ENCODE peak calls at places on chromosomes 16 and 17, in nine cellular contexts. One of them, this sample, is unnamed.

GRCh38 chr16:58462997-58463891 is 36.7 kb upstream of the NDRG4 start:
- DNase-seq in breast epithelium: no peak
- DNase-seq in upper lobe of right lung: no peak
- DNase-seq in IMR-90: no peak
- DNase-seq in lower lobe of right lung: no peak
- DNase-seq in OCI-LY7: no peak
- DNase-seq in right atrium auricular region: no peak
- DNase-seq in HepG2: no peak
- DNase-seq in AG04450: no peak
- DNase-seq in this sample: no peak

GRCh38 chr16:8660841-8661301 is 13.5 kb upstream of the ABAT start:
- DNase-seq in breast epithelium: no peak
- DNase-seq in upper lobe of right lung: peak; percentile 75
- DNase-seq in IMR-90: peak; percentile 58
- DNase-seq in lower lobe of right lung: peak; percentile 64
- DNase-seq in OCI-LY7: peak; percentile 59
- DNase-seq in right atrium auricular region: peak; percentile 64
- DNase-seq in HepG2: peak; percentile 71
- DNase-seq in AG04450: peak; percentile 24
- DNase-seq in this sample: no peak

GRCh38 chr17:16328997-16329396 is 24.3 kb downstream of the CENPV start:
- DNase-seq in breast epithelium: no peak
- DNase-seq in upper lobe of right lung: no peak
- DNase-seq in IMR-90: no peak
- DNase-seq in lower lobe of right lung: no peak
- DNase-seq in OCI-LY7: no peak
- DNase-seq in right atrium auricular region: no peak
- DNase-seq in HepG2: no peak
- DNase-seq in AG04450: no peak
- DNase-seq in this sample: no peak

GRCh38 chr17:74165811-74166365 is 37.6 kb upstream of the RPL38 start:
- DNase-seq in breast epithelium: no peak
- DNase-seq in upper lobe of right lung: peak; percentile 31
- DNase-seq in IMR-90: no peak
- DNase-seq in lower lobe of right lung: no peak
- DNase-seq in OCI-LY7: no peak
- DNase-seq in right atrium auricular region: no peak
- DNase-seq in HepG2: no peak
- DNase-seq in AG04450: no peak
- DNase-seq in this sample: no peak

GRCh38 chr17:41717408-41718286 is 5.5 kb downstream of the GAST start:
- DNase-seq in breast epithelium: peak; percentile 73
- DNase-seq in upper lobe of right lung: no peak
- DNase-seq in IMR-90: peak; percentile 33
- DNase-seq in lower lobe of right lung: no peak
- DNase-seq in OCI-LY7: no peak
- DNase-seq in right atrium auricular region: no peak
- DNase-seq in HepG2: no peak
- DNase-seq in AG04450: no peak
- DNase-seq in this sample: no peak

GRCh38 chr17:39404542-39405378 is 3.3 kb upstream of the FBXL20 start:
- DNase-seq in breast epithelium: no peak
- DNase-seq in upper lobe of right lung: no peak
- DNase-seq in IMR-90: peak; percentile 91
- DNase-seq in lower lobe of right lung: no peak
- DNase-seq in OCI-LY7: no peak
- DNase-seq in right atrium auricular region: no peak
- DNase-seq in HepG2: no peak
- DNase-seq in AG04450: peak; percentile 53
- DNase-seq in this sample: no peak

GRCh38 chr16:80277182-80277581 is 263.6 kb upstream of the DYNLRB2 start:
- DNase-seq in breast epithelium: no peak
- DNase-seq in upper lobe of right lung: no peak
- DNase-seq in IMR-90: no peak
- DNase-seq in lower lobe of right lung: no peak
- DNase-seq in OCI-LY7: no peak
- DNase-seq in right atrium auricular region: no peak
- DNase-seq in HepG2: no peak
- DNase-seq in AG04450: no peak
- DNase-seq in this sample: no peak

GRCh38 chr17:44210342-44211192 is 8.9 kb downstream of the UBTF start:
- DNase-seq in breast epithelium: peak; percentile 56
- DNase-seq in upper lobe of right lung: peak; percentile 95
- DNase-seq in IMR-90: peak; percentile 85
- DNase-seq in lower lobe of right lung: peak; percentile 93
- DNase-seq in OCI-LY7: peak; percentile 94
- DNase-seq in right atrium auricular region: peak; percentile 92
- DNase-seq in HepG2: no peak
- DNase-seq in AG04450: peak; percentile 71
- DNase-seq in this sample: peak; percentile 61

GRCh38 chr16:1651055-1651454 is 27.0 kb upstream of the JPT2 start:
- DNase-seq in breast epithelium: no peak
- DNase-seq in upper lobe of right lung: no peak
- DNase-seq in IMR-90: no peak
- DNase-seq in lower lobe of right lung: no peak
- DNase-seq in OCI-LY7: no peak
- DNase-seq in right atrium auricular region: no peak
- DNase-seq in HepG2: no peak
- DNase-seq in AG04450: no peak
- DNase-seq in this sample: no peak

GRCh38 chr17:70891301-70891700 is 722.0 kb downstream of the KCNJ2 start:
- DNase-seq in breast epithelium: no peak
- DNase-seq in upper lobe of right lung: no peak
- DNase-seq in IMR-90: no peak
- DNase-seq in lower lobe of right lung: no peak
- DNase-seq in OCI-LY7: no peak
- DNase-seq in right atrium auricular region: no peak
- DNase-seq in HepG2: no peak
- DNase-seq in AG04450: no peak
- DNase-seq in this sample: no peak

GRCh38 chr16:78184554-78185183 is 85.2 kb downstream of the WWOX start:
- DNase-seq in breast epithelium: no peak
- DNase-seq in upper lobe of right lung: no peak
- DNase-seq in IMR-90: peak; percentile 82
- DNase-seq in lower lobe of right lung: no peak
- DNase-seq in OCI-LY7: no peak
- DNase-seq in right atrium auricular region: no peak
- DNase-seq in HepG2: peak; percentile 68
- DNase-seq in AG04450: peak; percentile 67
- DNase-seq in this sample: no peak

GRCh38 chr16:50610331-50611262 is 62.4 kb downstream of the NKD1 start:
- DNase-seq in breast epithelium: no peak
- DNase-seq in upper lobe of right lung: no peak
- DNase-seq in IMR-90: no peak
- DNase-seq in lower lobe of right lung: no peak
- DNase-seq in OCI-LY7: no peak
- DNase-seq in right atrium auricular region: no peak
- DNase-seq in HepG2: no peak
- DNase-seq in AG04450: no peak
- DNase-seq in this sample: no peak

GRCh38 chr17:55735784-55736405 is 13.2 kb upstream of the TMEM100 start:
- DNase-seq in breast epithelium: no peak
- DNase-seq in upper lobe of right lung: no peak
- DNase-seq in IMR-90: peak; percentile 62
- DNase-seq in lower lobe of right lung: no peak
- DNase-seq in OCI-LY7: peak; percentile 65
- DNase-seq in right atrium auricular region: no peak
- DNase-seq in HepG2: peak; percentile 54
- DNase-seq in AG04450: no peak
- DNase-seq in this sample: no peak

GRCh38 chr17:73765824-73766563 is 121.7 kb upstream of the SDK2 start:
- DNase-seq in breast epithelium: no peak
- DNase-seq in upper lobe of right lung: no peak
- DNase-seq in IMR-90: no peak
- DNase-seq in lower lobe of right lung: peak; percentile 25
- DNase-seq in OCI-LY7: no peak
- DNase-seq in right atrium auricular region: no peak
- DNase-seq in HepG2: no peak
- DNase-seq in AG04450: no peak
- DNase-seq in this sample: no peak

DNA sequence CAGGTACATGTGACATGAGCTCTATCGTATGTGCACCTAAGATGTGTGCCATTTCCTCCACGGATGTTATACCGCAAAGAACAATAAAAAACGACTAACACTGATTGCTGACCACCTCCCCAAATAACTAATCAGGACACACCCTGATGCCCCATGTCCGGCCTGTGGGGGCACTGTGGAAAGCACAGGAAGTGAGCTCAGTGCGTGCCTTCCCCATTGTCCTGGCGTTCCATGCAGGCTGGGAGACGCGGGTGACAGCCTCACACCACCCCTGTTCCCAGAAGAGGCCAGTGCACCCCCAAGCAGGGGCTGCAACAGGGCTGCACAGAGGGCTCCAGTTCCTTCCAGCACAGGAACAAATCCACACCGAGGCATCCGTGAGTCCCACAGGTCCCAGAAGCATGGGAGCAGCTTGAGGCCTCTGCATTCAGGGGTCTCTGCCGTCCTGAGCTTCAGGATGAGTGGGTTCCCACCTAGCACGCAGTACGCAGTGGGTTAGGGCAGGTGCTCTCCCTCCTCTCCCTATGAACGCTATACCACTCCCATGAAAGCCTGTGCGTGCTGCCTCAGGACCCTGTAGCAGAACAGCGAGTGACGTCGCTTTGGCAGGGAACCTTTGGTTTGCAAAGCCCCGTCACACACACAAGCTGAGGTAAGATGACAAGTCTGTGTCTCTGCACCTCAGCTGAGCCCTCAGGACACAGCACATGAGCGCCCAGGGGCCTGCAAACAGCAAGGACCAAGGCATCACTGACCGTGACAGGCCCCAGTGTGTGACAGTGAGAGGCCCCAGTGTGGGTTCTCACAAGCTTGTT is 117.7 kb downstream of the ZNF778 start:
- DNase-seq in breast epithelium: no peak
- DNase-seq in upper lobe of right lung: peak; percentile 61
- DNase-seq in IMR-90: no peak
- DNase-seq in lower lobe of right lung: peak; percentile 51
- DNase-seq in OCI-LY7: no peak
- DNase-seq in right atrium auricular region: no peak
- DNase-seq in HepG2: no peak
- DNase-seq in AG04450: no peak
- DNase-seq in this sample: no peak
- H3K27ac ChIP-seq in breast epithelium: no peak overlapping the region
- H3K27ac ChIP-seq in upper lobe of right lung: peak overlapping the region; percentile 20
- H3K27ac ChIP-seq in IMR-90: peak overlapping the region; percentile 73
- H3K27ac ChIP-seq in lower lobe of right lung: peak overlapping the region; percentile 47
- H3K27ac ChIP-seq in OCI-LY7: peak overlapping the region; percentile 32
- H3K27ac ChIP-seq in right atrium auricular region: peak overlapping the region; percentile 82
- H3K27ac ChIP-seq in HepG2: no peak overlapping the region
- H3K27ac ChIP-seq in AG04450: peak overlapping the region; percentile 11
- H3K27ac ChIP-seq in this sample: no peak overlapping the region

DNA sequence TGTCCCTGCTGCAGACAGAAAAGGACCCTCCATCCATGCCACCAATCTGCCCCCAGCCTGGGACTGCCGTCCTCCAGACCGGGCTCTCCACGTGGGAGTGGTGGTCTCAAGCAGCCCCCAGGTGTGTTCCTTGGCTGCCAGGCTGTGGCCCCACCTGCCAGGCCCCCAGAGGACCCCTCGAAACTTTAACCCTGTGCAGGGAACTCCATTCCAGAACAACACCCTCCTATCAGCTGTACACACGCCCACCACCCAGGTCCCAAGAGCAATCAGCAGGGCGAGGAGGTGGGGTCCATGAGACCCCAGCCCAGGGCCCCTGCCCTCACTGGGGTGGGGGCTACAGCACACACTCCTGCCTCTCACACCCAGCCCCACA is 1.4 kb downstream of the PYCR1 start:
- DNase-seq in breast epithelium: no peak
- DNase-seq in upper lobe of right lung: no peak
- DNase-seq in IMR-90: no peak
- DNase-seq in lower lobe of right lung: no peak
- DNase-seq in OCI-LY7: no peak
- DNase-seq in right atrium auricular region: no peak
- DNase-seq in HepG2: no peak
- DNase-seq in AG04450: no peak
- DNase-seq in this sample: no peak
- H3K4me3 ChIP-seq in breast epithelium: no peak overlapping the region
- H3K4me3 ChIP-seq in upper lobe of right lung: no peak overlapping the region
- H3K4me3 ChIP-seq in IMR-90: no peak overlapping the region
- H3K4me3 ChIP-seq in lower lobe of right lung: no peak overlapping the region
- H3K4me3 ChIP-seq in OCI-LY7: peak overlapping the region; percentile 76
- H3K4me3 ChIP-seq in right atrium auricular region: no peak overlapping the region
- H3K4me3 ChIP-seq in HepG2: peak overlapping the region; percentile 43
- H3K4me3 ChIP-seq in AG04450: peak overlapping the region; percentile 45
- H3K4me3 ChIP-seq in this sample: no peak overlapping the region

GRCh38 chr16:49377196-49377755 is 3.7 kb downstream of the C16orf78 start:
- DNase-seq in breast epithelium: no peak
- DNase-seq in upper lobe of right lung: no peak
- DNase-seq in IMR-90: no peak
- DNase-seq in lower lobe of right lung: no peak
- DNase-seq in OCI-LY7: no peak
- DNase-seq in right atrium auricular region: no peak
- DNase-seq in HepG2: no peak
- DNase-seq in AG04450: no peak
- DNase-seq in this sample: no peak

GRCh38 chr16:49378816-49379215 is 5.2 kb downstream of the C16orf78 start:
- DNase-seq in breast epithelium: no peak
- DNase-seq in upper lobe of right lung: no peak
- DNase-seq in IMR-90: no peak
- DNase-seq in lower lobe of right lung: no peak
- DNase-seq in OCI-LY7: no peak
- DNase-seq in right atrium auricular region: no peak
- DNase-seq in HepG2: no peak
- DNase-seq in AG04450: no peak
- DNase-seq in this sample: no peak

GRCh38 chr16:49378238-49378637 is 4.6 kb downstream of the C16orf78 start:
- DNase-seq in breast epithelium: no peak
- DNase-seq in upper lobe of right lung: no peak
- DNase-seq in IMR-90: no peak
- DNase-seq in lower lobe of right lung: no peak
- DNase-seq in OCI-LY7: no peak
- DNase-seq in right atrium auricular region: no peak
- DNase-seq in HepG2: no peak
- DNase-seq in AG04450: no peak
- DNase-seq in this sample: no peak

GRCh38 chr16:49382916-49383315 is 9.3 kb downstream of the C16orf78 start:
- DNase-seq in breast epithelium: no peak
- DNase-seq in upper lobe of right lung: no peak
- DNase-seq in IMR-90: no peak
- DNase-seq in lower lobe of right lung: no peak
- DNase-seq in OCI-LY7: peak; percentile 54
- DNase-seq in right atrium auricular region: no peak
- DNase-seq in HepG2: peak; percentile 13
- DNase-seq in AG04450: no peak
- DNase-seq in this sample: no peak
- TF ChIP-seq CTCF in breast epithelium: no peak
- TF ChIP-seq CTCF in upper lobe of right lung: no peak
- TF ChIP-seq CTCF in IMR-90: no peak
- TF ChIP-seq CTCF in lower lobe of right lung: no peak
- TF ChIP-seq CTCF in OCI-LY7: peak; percentile 74
- TF ChIP-seq CTCF in right atrium auricular region: no peak
- TF ChIP-seq CTCF in HepG2: peak; percentile 39
- TF ChIP-seq CTCF in AG04450: no peak
- TF ChIP-seq CTCF in this sample: no peak

DNA sequence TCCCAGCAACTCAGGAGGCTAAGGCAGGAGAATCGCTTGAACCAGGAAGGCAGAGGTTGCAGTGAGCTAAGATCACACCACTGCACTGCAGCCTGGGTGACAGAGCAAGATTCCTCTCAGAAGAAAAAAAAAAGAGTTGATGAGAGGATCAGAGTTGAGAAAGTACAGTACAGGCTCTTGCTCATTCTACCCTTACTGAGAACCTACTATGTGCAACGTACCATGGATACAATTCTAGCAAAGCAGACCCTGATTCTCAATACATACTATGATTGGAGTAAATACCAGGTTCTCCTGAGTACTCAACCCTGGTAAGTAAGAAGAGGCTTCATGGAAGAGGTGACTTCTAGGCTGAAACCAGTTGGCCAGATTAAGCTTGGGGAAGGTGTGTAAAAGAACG is 1.2 kb downstream of the RFFL start:
- DNase-seq in breast epithelium: no peak
- DNase-seq in upper lobe of right lung: no peak
- DNase-seq in IMR-90: no peak
- DNase-seq in lower lobe of right lung: no peak
- DNase-seq in OCI-LY7: no peak
- DNase-seq in right atrium auricular region: no peak
- DNase-seq in HepG2: no peak
- DNase-seq in AG04450: no peak
- DNase-seq in this sample: no peak
- H3K27ac ChIP-seq in breast epithelium: peak overlapping the region; percentile 93
- H3K27ac ChIP-seq in upper lobe of right lung: peak overlapping the region; percentile 80
- H3K27ac ChIP-seq in IMR-90: no peak overlapping the region
- H3K27ac ChIP-seq in lower lobe of right lung: no peak overlapping the region
- H3K27ac ChIP-seq in OCI-LY7: no peak overlapping the region
- H3K27ac ChIP-seq in right atrium auricular region: no peak overlapping the region
- H3K27ac ChIP-seq in HepG2: peak overlapping the region; percentile 95
- H3K27ac ChIP-seq in AG04450: no peak overlapping the region
- H3K27ac ChIP-seq in this sample: no peak overlapping the region